ENCODE peak calls at places on chromosomes 16 and 17, in six cellular contexts. D, W, Q, V, H and A are unnamed samples.

GRCh38 chr16:65672960-65673359 is 551.1 kb upstream of the CDH11 start:
- DNase-seq in D (no peak), W (no peak), V (peak; percentile 32), Q (no peak), H (no peak), A (no peak)

GRCh38 chr16:67312450-67313118 is 14.0 kb downstream of the KCTD19 start:
- DNase-seq in D (no peak), Q (no peak), W (no peak), H (no peak), V (no peak), A (no peak)

GRCh38 chr17:39178516-39178915 is 12.6 kb upstream of the ARL5C start:
- DNase-seq in V (no peak), Q (no peak), W (no peak), D (peak; percentile 34), H (no peak), A (no peak)

GRCh38 chr17:46033392-46033791 is 34.3 kb downstream of the STH start:
- DNase-seq in H (no peak), V (no peak), W (no peak), Q (no peak), D (no peak), A (no peak)

GRCh38 chr16:57407521-57408353 is 3.2 kb downstream of the CCL17 start:
- DNase-seq in W (no peak), Q (no peak), D (no peak), V (no peak), H (no peak), A (no peak)

GRCh38 chr16:4613636-4614570 is 785 bp downstream of the UBALD1 start:
- DNase-seq in D (no peak), W (no peak), H (peak; percentile 70), V (no peak), Q (peak; percentile 41), A (no peak)

GRCh38 chr17:82287849-82288601 is 14.5 kb upstream of the CSNK1D start:
- DNase-seq in Q (no peak), W (no peak), H (no peak), D (peak; percentile 88), V (no peak), A (peak; percentile 89)

GRCh38 chr17:4074831-4075495 is 67.9 kb downstream of the ZZEF1 start:
- DNase-seq in V (peak; percentile 13), D (no peak), Q (no peak), W (no peak), H (peak; percentile 44), A (no peak)

GRCh38 chr16:89013111-89013510 is 36.1 kb upstream of the CBFA2T3 start:
- DNase-seq in V (no peak), D (no peak), Q (no peak), W (no peak), H (no peak), A (no peak)

GRCh38 chr17:62882878-62883277 is 74.8 kb upstream of the MARCHF10 start:
- DNase-seq in W (no peak), H (no peak), D (no peak), V (no peak), Q (no peak), A (no peak)

GRCh38 chr16:19503461-19504075 is 18.3 kb downstream of the GDE1 start:
- DNase-seq in V (no peak), D (no peak), W (no peak), H (no peak), Q (no peak), A (no peak)

GRCh38 chr17:8192070-8192815 is 2.3 kb upstream of the BORCS6 start:
- DNase-seq in V (peak; percentile 80), H (peak; percentile 93), Q (peak; percentile 59), D (peak; percentile 68), W (no peak), A (no peak)

GRCh38 chr17:6231465-6231864 is 161.3 kb downstream of the WSCD1 start:
- DNase-seq in H (no peak), Q (no peak), V (no peak), D (no peak), W (no peak), A (no peak)

GRCh38 chr17:64146418-64147109 is 16.6 kb upstream of the ERN1 start:
- DNase-seq in Q (no peak), H (peak; percentile 76), V (peak; percentile 20), W (no peak), D (peak; percentile 85), A (no peak)

GRCh38 chr16:3770530-3770929 is 53.2 kb upstream of the TRAP1 start:
- DNase-seq in Q (no peak), W (no peak), H (no peak), D (no peak), V (no peak), A (no peak)

DNA sequence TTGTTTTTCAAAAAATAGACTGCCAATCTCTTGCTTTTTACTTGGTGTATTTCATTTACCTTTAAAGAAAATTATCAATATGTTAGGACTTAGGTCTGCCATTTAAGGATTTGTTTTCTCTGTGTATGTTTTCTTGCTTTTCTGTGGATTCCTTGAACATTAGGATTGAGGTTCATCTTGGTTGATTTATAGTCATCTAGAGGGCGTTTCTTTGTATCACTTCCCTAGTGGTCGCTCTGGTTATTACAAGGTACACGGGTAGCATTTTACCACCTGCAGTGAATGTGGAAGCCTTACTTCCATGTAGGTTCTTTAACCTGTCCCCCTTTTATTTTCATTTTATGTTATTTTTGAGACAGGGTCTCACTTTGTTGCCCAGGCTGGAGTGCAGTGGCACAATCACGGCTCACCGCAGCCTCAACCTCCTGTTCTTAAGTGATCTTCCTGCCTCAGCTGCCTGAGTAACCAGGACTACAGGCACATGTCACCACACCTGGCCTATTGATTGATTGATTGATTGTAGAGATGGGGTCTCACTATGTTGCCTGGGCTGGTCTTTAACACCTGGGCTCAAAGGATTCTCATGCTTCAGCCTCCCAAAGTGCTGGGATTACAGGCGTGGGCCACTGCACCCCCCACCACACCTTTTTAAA is 35.2 kb upstream of the CBX4 start:
- DNase-seq in V (peak; percentile 6), D (no peak), H (peak; percentile 58), W (no peak), Q (peak; percentile 25), A (no peak)
- TF ChIP-seq CTCF in V (peak; percentile 52), D (peak; percentile 39), H (peak; percentile 60), W (peak; percentile 13), Q (peak; percentile 67), A (peak; percentile 59)

GRCh38 chr17:29760279-29760721 is 137.6 kb upstream of the CORO6 start:
- DNase-seq in V (no peak), Q (no peak), W (no peak), H (peak; percentile 40), D (no peak), A (no peak)

GRCh38 chr17:29764217-29764616 is 141.5 kb upstream of the CORO6 start:
- DNase-seq in D (no peak), Q (no peak), H (no peak), W (no peak), V (no peak), A (no peak)

GRCh38 chr17:29763273-29763672 is 140.6 kb upstream of the CORO6 start:
- DNase-seq in V (no peak), D (no peak), H (no peak), Q (no peak), W (no peak), A (no peak)

GRCh38 chr17:29758255-29758654 is 135.5 kb upstream of the CORO6 start:
- DNase-seq in W (no peak), D (no peak), Q (no peak), V (no peak), H (no peak), A (no peak)

DNA sequence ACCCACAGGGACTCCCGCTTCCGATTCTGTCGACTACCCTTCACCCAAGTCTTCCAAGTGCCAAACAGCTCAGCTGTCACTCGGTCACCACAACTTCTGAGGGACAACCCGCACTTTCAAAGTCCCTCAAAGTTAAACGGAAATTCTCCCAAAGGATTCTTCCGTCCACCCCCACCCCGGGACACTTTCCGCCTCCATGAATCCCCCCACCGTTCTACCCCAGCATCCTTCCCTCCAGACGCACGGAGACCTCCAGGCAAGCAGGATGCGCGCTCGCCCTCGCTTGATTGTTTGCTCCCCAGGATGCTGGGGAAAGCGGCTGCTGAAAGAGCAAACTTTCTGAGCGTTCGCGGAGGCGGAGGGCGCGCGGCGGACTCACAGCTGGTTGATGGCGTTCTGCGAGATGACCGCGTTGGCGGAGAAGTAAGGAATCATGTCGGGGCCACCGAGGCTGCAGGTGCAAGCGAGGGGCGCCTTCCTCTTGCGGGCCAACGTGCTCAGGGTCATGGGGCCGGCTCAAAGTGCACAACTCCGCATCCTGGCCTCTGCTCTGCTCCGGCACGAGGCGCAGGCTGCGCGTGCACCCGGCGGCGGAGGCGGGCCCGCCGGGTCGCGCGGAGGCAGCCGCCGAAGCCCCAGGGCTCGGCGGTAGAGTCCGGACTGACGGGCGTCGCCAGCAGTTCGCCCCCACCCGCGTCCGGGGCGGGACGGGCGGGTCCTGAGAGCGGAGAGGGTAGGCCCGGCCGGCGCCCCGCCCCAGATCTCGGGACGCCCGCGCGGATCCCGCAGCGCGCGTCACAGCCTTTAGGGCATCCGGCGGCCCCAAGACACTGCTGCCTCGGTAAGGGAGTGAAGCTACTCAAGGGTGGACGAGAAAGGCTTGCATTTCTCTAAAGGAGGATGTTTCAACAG is 138.3 kb upstream of the CORO6 start:
- DNase-seq in H (peak; percentile 85), Q (peak; percentile 64), W (no peak), V (no peak), D (peak; percentile 55), A (no peak)
- TF ChIP-seq CTCF in H (no peak), Q (no peak), W (no peak), V (no peak), D (no peak), A (no peak)

GRCh38 chr16:21984062-21984461 is 16.9 kb downstream of the PDZD9 start:
- DNase-seq in W (no peak), D (no peak), H (no peak), V (no peak), Q (no peak), A (no peak)

GRCh38 chr16:21986692-21987246 is 14.1 kb downstream of the PDZD9 start:
- DNase-seq in D (no peak), W (no peak), Q (no peak), V (no peak), H (no peak), A (no peak)

GRCh38 chr16:21985524-21985923 is 15.4 kb downstream of the PDZD9 start:
- DNase-seq in H (no peak), V (no peak), Q (no peak), D (no peak), W (no peak), A (no peak)

GRCh38 chr16:21980032-21980431 is 20.9 kb downstream of the PDZD9 start:
- DNase-seq in H (no peak), W (no peak), Q (no peak), D (no peak), V (no peak), A (no peak)

DNA sequence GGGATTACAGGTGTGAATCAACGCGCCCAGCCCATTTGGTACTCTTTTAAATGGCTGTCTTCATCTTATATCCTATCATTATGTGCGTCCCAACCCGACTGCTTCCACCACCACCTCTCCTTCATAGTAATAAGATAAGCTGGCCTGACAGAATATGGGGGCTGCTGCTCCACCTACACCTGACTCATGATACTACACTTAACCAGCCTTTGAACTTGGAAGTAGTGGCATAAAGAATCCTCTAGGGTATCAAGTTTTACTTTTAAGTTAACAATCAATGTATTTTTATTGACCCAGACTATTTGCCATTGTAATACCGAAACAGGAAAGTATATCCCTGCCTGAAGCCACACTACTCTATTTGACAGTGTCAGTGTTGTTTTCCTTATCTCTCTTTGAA is 18.8 kb downstream of the PDZD9 start:
- DNase-seq in V (no peak), Q (no peak), W (no peak), H (no peak), D (no peak), A (no peak)
- TF ChIP-seq CTCF in V (no peak), Q (peak; percentile 17), W (no peak), H (no peak), D (no peak), A (no peak)

DNA sequence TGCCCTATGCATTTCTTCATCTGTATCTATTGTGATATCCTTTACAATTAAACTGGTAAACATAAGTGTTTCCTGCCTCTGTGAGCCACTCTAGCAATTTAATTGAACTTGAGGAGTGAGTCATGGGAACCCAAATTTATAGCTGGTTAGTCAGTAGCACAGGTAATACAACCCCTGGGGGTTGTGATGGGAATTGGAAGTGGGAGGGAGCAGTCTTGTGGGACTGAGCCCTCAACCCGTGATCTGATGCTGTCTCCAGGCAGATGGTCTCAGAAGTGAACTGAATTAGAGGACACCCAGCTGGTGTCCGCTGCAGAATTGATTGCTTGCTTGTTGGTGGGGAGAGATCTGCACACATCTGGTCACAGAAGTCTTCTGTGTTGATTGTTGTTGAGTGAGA is 7.7 kb upstream of the ST6GALNAC2 start:
- DNase-seq in V (no peak), Q (no peak), W (no peak), H (no peak), D (no peak), A (no peak)
- TF ChIP-seq CTCF in V (no peak), Q (no peak), W (no peak), H (no peak), D (no peak), A (peak; percentile 6)